ENCODE peak calls at places on chromosomes 13 and 19, in five cellular contexts. Q is gastrocnemius medialis; N is GM12878; Z is activated T-cell treated with anti-CD3 and anti-CD28 coated beads, Interleukin-2, amount 50 U/mL, for 4 hours; R is upper lobe of left lung. H is an unnamed sample.

GRCh38 chr19:14603990-14604387 is 21.1 kb downstream of the CLEC17A start:
- ATAC-seq in Q (no peak), N (peak), Z (no peak), R (no peak), H (peak)

GRCh38 chr19:33195711-33196347 is 1.7 kb downstream of the LRP3 start:
- ATAC-seq in Q (no peak), N (no peak), Z (no peak), R (no peak), H (no peak)

GRCh38 chr13:75850915-75851314 is 214.8 kb downstream of the LMO7 start:
- ATAC-seq in Q (no peak), N (no peak), Z (no peak), R (no peak), H (no peak)

GRCh38 chr19:45729774-45730388 is 815 bp downstream of the FBXO46 start:
- ATAC-seq in Q (no peak), N (peak), Z (no peak), R (peak), H (no peak)

GRCh38 chr13:34322416-34323074 is 504.6 kb downstream of the RFC3 start:
- ATAC-seq in Q (no peak), N (no peak), Z (no peak), R (no peak), H (no peak)

GRCh38 chr13:97586941-97587340 is 153.0 kb downstream of the RAP2A start:
- ATAC-seq in Q (no peak), N (no peak), Z (no peak), R (no peak), H (no peak)

GRCh38 chr19:41939861-41940442 is 11.7 kb upstream of the ERFL start:
- ATAC-seq in Q (no peak), N (peak), Z (peak), R (no peak), H (peak)

GRCh38 chr13:98260357-98261164 is 83.5 kb upstream of the RNF113B start:
- ATAC-seq in Q (no peak), N (no peak), Z (no peak), R (peak), H (peak)

GRCh38 chr13:67520886-67521285 is 290.8 kb upstream of the PCDH9 start:
- ATAC-seq in Q (no peak), N (peak), Z (no peak), R (no peak), H (no peak)

GRCh38 chr13:99367663-99368448 is 60.7 kb upstream of the GPR183 start:
- ATAC-seq in Q (no peak), N (peak), Z (no peak), R (no peak), H (no peak)

GRCh38 chr13:31234729-31235128 is 35.0 kb downstream of the B3GLCT start:
- ATAC-seq in Q (no peak), N (peak), Z (no peak), R (peak), H (peak)

GRCh38 chr19:6611441-6611852 is 20.5 kb upstream of the CD70 start:
- ATAC-seq in Q (no peak), N (no peak), Z (no peak), R (no peak), H (no peak)

GRCh38 chr13:25847145-25847544 is 204.7 kb downstream of the SHISA2 start:
- ATAC-seq in Q (no peak), N (peak), Z (peak), R (no peak), H (no peak)

GRCh38 chr13:52454825-52455676 is at the start of gene CKAP2:
- ATAC-seq in Q (peak), N (peak), Z (peak), R (peak), H (peak)

GRCh38 chr19:51034704-51035103 is at the start of gene KLK12:
- ATAC-seq in Q (no peak), N (no peak), Z (no peak), R (no peak), H (no peak)

GRCh38 chr13:103287659-103288058 is 221.4 kb upstream of the SLC10A2 start:
- ATAC-seq in Q (no peak), N (peak), Z (no peak), R (no peak), H (no peak)

GRCh38 chr13:44815507-44816074 is 173.7 kb downstream of the NUFIP1 start:
- ATAC-seq in Q (peak), N (peak), Z (peak), R (peak), H (no peak)

GRCh38 chr13:44819245-44819644 is 170.0 kb downstream of the NUFIP1 start:
- ATAC-seq in Q (no peak), N (peak), Z (peak), R (no peak), H (peak)

GRCh38 chr19:43524922-43525835 is 1.8 kb downstream of the ETHE1 start:
- ATAC-seq in Q (no peak), N (peak), Z (peak), R (peak), H (peak)

GRCh38 chr13:103639326-103639725 is 573.1 kb upstream of the SLC10A2 start:
- ATAC-seq in Q (no peak), N (no peak), Z (no peak), R (no peak), H (no peak)

GRCh38 chr19:40147338-40147692 is 43.9 kb upstream of the MAP3K10 start:
- ATAC-seq in Q (no peak), N (no peak), Z (no peak), R (no peak), H (no peak)

GRCh38 chr13:27442071-27442647 is 8.2 kb downstream of the MTIF3 start:
- ATAC-seq in Q (no peak), N (no peak), Z (peak), R (peak), H (no peak)

GRCh38 chr13:50550151-50550550 is 293.3 kb downstream of the DLEU7 start:
- ATAC-seq in Q (no peak), N (no peak), Z (no peak), R (no peak), H (no peak)

GRCh38 chr13:26562538-26562890 is 5.0 kb downstream of the WASF3 start:
- ATAC-seq in Q (no peak), N (no peak), Z (no peak), R (no peak), H (no peak)

GRCh38 chr13:20258208-20258962 is 26.3 kb upstream of the GJB6 start:
- ATAC-seq in Q (no peak), N (no peak), Z (no peak), R (no peak), H (no peak)

GRCh38 chr13:78679329-78679728 is 20.4 kb upstream of the OBI1 start:
- ATAC-seq in Q (no peak), N (no peak), Z (no peak), R (no peak), H (no peak)

GRCh38 chr19:38647368-38647965 is at the start of gene ACTN4:
- ATAC-seq in Q (peak), N (peak), Z (peak), R (peak), H (peak)

GRCh38 chr13:100069278-100069677 is 19.6 kb upstream of the PCCA start:
- ATAC-seq in Q (no peak), N (no peak), Z (no peak), R (no peak), H (no peak)

GRCh38 chr19:51799311-51799997 is 4.5 kb downstream of the FPR3 start:
- ATAC-seq in Q (peak), N (no peak), Z (no peak), R (peak), H (no peak)

GRCh38 chr13:43074824-43075510 is 51.6 kb downstream of the DNAJC15 start:
- ATAC-seq in Q (no peak), N (peak), Z (peak), R (no peak), H (peak)

GRCh38 chr19:18397242-18398202 is at the start of gene LRRC25:
- ATAC-seq in Q (no peak), N (peak), Z (peak), R (peak), H (peak)

GRCh38 chr13:99687728-99688397 is 186.6 kb downstream of the TM9SF2 start:
- ATAC-seq in Q (no peak), N (no peak), Z (no peak), R (no peak), H (no peak)

GRCh38 chr19:46659151-46660007 is 1.6 kb downstream of the DACT3 start:
- ATAC-seq in Q (no peak), N (no peak), Z (no peak), R (no peak), H (no peak)

GRCh38 chr13:29503041-29503837 is 92.2 kb downstream of the SLC7A1 start:
- ATAC-seq in Q (no peak), N (no peak), Z (no peak), R (no peak), H (no peak)

GRCh38 chr19:49877879-49878743 is 609 bp downstream of the TBC1D17 start:
- ATAC-seq in Q (peak), N (peak), Z (peak), R (peak), H (peak)

GRCh38 chr13:49936085-49936942 is at the start of gene SPRYD7:
- ATAC-seq in Q (peak), N (peak), Z (peak), R (peak), H (peak)

GRCh38 chr13:49395416-49396277 is 48.2 kb downstream of the CAB39L start:
- ATAC-seq in Q (peak), N (no peak), Z (no peak), R (no peak), H (no peak)

GRCh38 chr13:60811581-60811980 is 414.6 kb downstream of the TDRD3 start:
- ATAC-seq in Q (no peak), N (no peak), Z (no peak), R (no peak), H (no peak)

GRCh38 chr13:20232556-20233277 is 598 bp upstream of the GJB6 start:
- ATAC-seq in Q (no peak), N (no peak), Z (no peak), R (no peak), H (peak)